ENCODE peak calls at places on chromosomes 7 and 10, in eight cellular contexts. J is OCI-LY7; I is stimulated activated CD8-positive, alpha-beta memory T cell treated with anti-CD3 and anti-CD28 coated beads, Interleukin-4, amount 100 ng/mL, for 4 hours; Y is T-cell; L is AG20443; M is immature natural killer cell; H is choroid plexus epithelial cell; G is ACHN. N is an unnamed sample.

GRCh38 chr10:26555719-26556368 is 117.7 kb downstream of the APBB1IP start:
- DNase-seq in J (no peak), I (no peak), Y (no peak), L (peak; percentile 43), M (no peak), H (peak; percentile 26), G (peak; percentile 85), N (peak; percentile 90)

GRCh38 chr10:122445469-122445868 is 9.0 kb upstream of the ARMS2 start:
- DNase-seq in J (no peak), I (no peak), Y (no peak), L (no peak), M (no peak), H (no peak), G (no peak), N (no peak)

GRCh38 chr7:97982647-97983046 is 7.3 kb downstream of the OCM2 start:
- DNase-seq in J (no peak), I (no peak), Y (no peak), L (no peak), M (no peak), H (no peak), G (no peak), N (no peak)

GRCh38 chr7:135282621-135283295 is 49.1 kb downstream of the STRA8 start:
- DNase-seq in J (no peak), I (no peak), Y (no peak), L (peak; percentile 33), M (no peak), H (peak; percentile 82), G (no peak), N (no peak)

GRCh38 chr10:109327266-109327665 is 596.0 kb downstream of the XPNPEP1 start:
- DNase-seq in J (no peak), I (no peak), Y (no peak), L (no peak), M (no peak), H (no peak), G (no peak), N (no peak)

GRCh38 chr7:139108256-139109187 is 998 bp downstream of the ZC3HAV1 start:
- DNase-seq in J (peak; percentile 73), I (no peak), Y (peak; percentile 10), L (peak; percentile 43), M (peak; percentile 28), H (peak; percentile 24), G (peak; percentile 43), N (no peak)

GRCh38 chr10:70477661-70478162 is 855 bp upstream of the PALD1 start:
- DNase-seq in J (peak; percentile 85), I (peak; percentile 79), Y (peak; percentile 64), L (no peak), M (peak; percentile 53), H (peak; percentile 14), G (no peak), N (no peak)

GRCh38 chr7:791481-791880 is 40.8 kb upstream of the SUN1 start:
- DNase-seq in J (no peak), I (no peak), Y (no peak), L (no peak), M (no peak), H (no peak), G (no peak), N (no peak)

GRCh38 chr7:92042056-92042737 is 92.1 kb downstream of the CYP51A1 start:
- DNase-seq in J (no peak), I (no peak), Y (no peak), L (no peak), M (no peak), H (no peak), G (no peak), N (no peak)

GRCh38 chr7:83148776-83149175 is 13.9 kb downstream of the PCLO start:
- DNase-seq in J (no peak), I (no peak), Y (no peak), L (no peak), M (no peak), H (peak; percentile 79), G (no peak), N (no peak)

GRCh38 chr10:104434601-104435000 is 81.0 kb downstream of the CFAP58 start:
- DNase-seq in J (no peak), I (no peak), Y (no peak), L (no peak), M (no peak), H (no peak), G (no peak), N (no peak)

GRCh38 chr7:18425227-18425626 is 70.3 kb upstream of the HDAC9 start:
- DNase-seq in J (no peak), I (no peak), Y (no peak), L (no peak), M (no peak), H (no peak), G (no peak), N (no peak)

GRCh38 chr10:79055100-79055782 is 13.5 kb upstream of the ZMIZ1 start:
- DNase-seq in J (no peak), I (no peak), Y (no peak), L (no peak), M (no peak), H (no peak), G (no peak), N (no peak)

GRCh38 chr7:78357709-78358108 is 559.1 kb downstream of the PHTF2 start:
- DNase-seq in J (no peak), I (no peak), Y (no peak), L (no peak), M (no peak), H (no peak), G (no peak), N (no peak)

GRCh38 chr10:75530337-75530736 is 98.9 kb downstream of the LRMDA start:
- DNase-seq in J (no peak), I (no peak), Y (no peak), L (peak; percentile 50), M (no peak), H (no peak), G (peak; percentile 97), N (no peak)

GRCh38 chr10:62900829-62901571 is 84.8 kb upstream of the EGR2 start:
- DNase-seq in J (no peak), I (no peak), Y (no peak), L (no peak), M (no peak), H (no peak), G (no peak), N (no peak)

GRCh38 chr10:127880557-127880956 is 12.2 kb downstream of the CLRN3 start:
- DNase-seq in J (peak; percentile 27), I (no peak), Y (no peak), L (no peak), M (no peak), H (no peak), G (no peak), N (no peak)

GRCh38 chr10:88116491-88116890 is 253.1 kb downstream of the PTEN start:
- DNase-seq in J (peak; percentile 27), I (no peak), Y (no peak), L (peak; percentile 56), M (no peak), H (no peak), G (no peak), N (no peak)

GRCh38 chr10:90871279-90871760 is 454 bp upstream of the RPP30 start:
- DNase-seq in J (peak; percentile 71), I (no peak), Y (no peak), L (peak; percentile 54), M (no peak), H (peak; percentile 92), G (peak; percentile 84), N (no peak)

GRCh38 chr10:23047201-23048050 is 48.0 kb upstream of the MSRB2 start:
- DNase-seq in J (no peak), I (no peak), Y (no peak), L (peak; percentile 21), M (no peak), H (peak; percentile 12), G (no peak), N (no peak)

GRCh38 chr7:37592366-37592765 is 91.2 kb upstream of the GPR141 start:
- DNase-seq in J (no peak), I (no peak), Y (no peak), L (no peak), M (no peak), H (no peak), G (no peak), N (no peak)

GRCh38 chr7:156820445-156821063 is 72.4 kb downstream of the LMBR1 start:
- DNase-seq in J (no peak), I (no peak), Y (no peak), L (no peak), M (no peak), H (peak; percentile 8), G (peak; percentile 27), N (no peak)

GRCh38 chr10:123257904-123258303 is 103.7 kb downstream of the BUB3 start:
- DNase-seq in J (no peak), I (no peak), Y (no peak), L (no peak), M (no peak), H (no peak), G (no peak), N (no peak)

GRCh38 chr10:75434292-75434691 is 2.9 kb downstream of the LRMDA start:
- DNase-seq in J (no peak), I (no peak), Y (no peak), L (no peak), M (no peak), H (no peak), G (no peak), N (no peak)

GRCh38 chr10:120600871-120601644 is 144.0 kb downstream of the PLPP4 start:
- DNase-seq in J (no peak), I (no peak), Y (no peak), L (no peak), M (no peak), H (peak; percentile 41), G (peak; percentile 57), N (no peak)

GRCh38 chr7:28498636-28499035 is 86.3 kb downstream of the CREB5 start:
- DNase-seq in J (no peak), I (no peak), Y (no peak), L (no peak), M (no peak), H (no peak), G (no peak), N (no peak)

GRCh38 chr10:131312261-131312801 is 810 bp upstream of the TCERG1L start:
- DNase-seq in J (no peak), I (no peak), Y (no peak), L (no peak), M (no peak), H (no peak), G (no peak), N (no peak)

GRCh38 chr7:136274636-136275345 is 297.6 kb upstream of the MTPN start:
- DNase-seq in J (no peak), I (no peak), Y (no peak), L (no peak), M (no peak), H (no peak), G (no peak), N (no peak)

GRCh38 chr10:2014541-2014940 is 277.2 kb upstream of the ADARB2 start:
- DNase-seq in J (no peak), I (no peak), Y (no peak), L (no peak), M (no peak), H (no peak), G (no peak), N (no peak)

GRCh38 chr10:102408728-102409603 is 9.6 kb downstream of the PSD start:
- DNase-seq in J (no peak), I (peak; percentile 79), Y (peak; percentile 43), L (peak; percentile 57), M (peak; percentile 31), H (peak; percentile 44), G (peak; percentile 7), N (no peak)

GRCh38 chr7:47307311-47307710 is 274.6 kb downstream of the TNS3 start:
- DNase-seq in J (no peak), I (no peak), Y (no peak), L (no peak), M (no peak), H (no peak), G (no peak), N (no peak)

GRCh38 chr7:23468721-23469149 is 1.6 kb downstream of the IGF2BP3 start:
- DNase-seq in J (peak; percentile 60), I (no peak), Y (no peak), L (no peak), M (no peak), H (peak; percentile 13), G (no peak), N (no peak)

GRCh38 chr10:125152646-125153368 is 7.6 kb downstream of the CTBP2 start:
- DNase-seq in J (no peak), I (no peak), Y (no peak), L (peak; percentile 45), M (no peak), H (peak; percentile 40), G (no peak), N (no peak)

GRCh38 chr10:17841055-17841454 is 31.9 kb downstream of the MRC1 start:
- DNase-seq in J (no peak), I (no peak), Y (no peak), L (no peak), M (no peak), H (no peak), G (no peak), N (no peak)

N was measured in AG09309.